ENCODE peak calls at places on chromosomes 2 and 18, in five cellular contexts. S is brain microvascular endothelial cell; A is effector memory CD4-positive, alpha-beta T cell; P is activated CD8-positive, alpha-beta memory T cell treated with anti-CD3 and anti-CD28 coated beads, Interleukin-2, amount 50 U/mL, for 48 hours; T is Right ventricle myocardium superior. V is an unnamed sample.

GRCh38 chr2:185859506-185859905 is 120.9 kb downstream of the FSIP2 start:
- DNase-seq in P (no peak), A (no peak), T (no peak), S (no peak), V (no peak)

GRCh38 chr2:174768557-174768956 is 4.3 kb upstream of the CHRNA1 start:
- DNase-seq in T (no peak), P (no peak), A (no peak), S (no peak), V (no peak)

GRCh38 chr18:22302152-22302551 is 115.6 kb downstream of the CTAGE1 start:
- DNase-seq in P (no peak), T (no peak), S (no peak), A (no peak), V (no peak)

GRCh38 chr2:205670292-205670691 is 12.0 kb upstream of the NRP2 start:
- DNase-seq in T (no peak), P (no peak), S (no peak), A (no peak), V (no peak)

GRCh38 chr2:120229341-120229740 is 6.1 kb upstream of the TMEM185B start:
- DNase-seq in T (no peak), A (no peak), P (no peak), S (no peak), V (no peak)

GRCh38 chr18:25234740-25235345 is 117.1 kb downstream of the ZNF521 start:
- DNase-seq in S (no peak), P (no peak), T (no peak), A (no peak), V (no peak)

GRCh38 chr2:180124273-180124881 is 117.3 kb upstream of the CWC22 start:
- DNase-seq in T (no peak), A (no peak), S (peak), P (no peak), V (peak)

GRCh38 chr2:120238728-120239487 is 13.7 kb upstream of the RALB start:
- DNase-seq in A (no peak), P (no peak), S (peak), T (no peak), V (no peak)

GRCh38 chr2:239834143-239834542 is 191.0 kb downstream of the NDUFA10 start:
- DNase-seq in A (no peak), P (peak), T (no peak), S (no peak), V (no peak)

GRCh38 chr2:55084631-55085030 is 34.4 kb upstream of the RTN4 start:
- DNase-seq in A (no peak), T (no peak), S (no peak), P (no peak), V (no peak)

GRCh38 chr2:37742286-37742685 is 70.8 kb upstream of the CDC42EP3 start:
- DNase-seq in T (no peak), S (no peak), P (no peak), A (no peak), V (no peak)

GRCh38 chr2:102601730-102602129 is 17.6 kb upstream of the SLC9A2 start:
- DNase-seq in A (no peak), T (no peak), P (no peak), S (no peak), V (no peak)

GRCh38 chr2:102273619-102274211 is 37.6 kb upstream of the IL1RL1 start:
- DNase-seq in A (no peak), P (no peak), T (no peak), S (peak), V (no peak)

GRCh38 chr2:18132697-18133096 is 254.2 kb downstream of the KCNS3 start:
- DNase-seq in T (no peak), S (peak), P (no peak), A (no peak), V (peak)

GRCh38 chr2:229825476-229825875 is 96.3 kb downstream of the TRIP12 start:
- DNase-seq in T (no peak), A (no peak), S (no peak), P (no peak), V (no peak)

GRCh38 chr2:121255363-121255762 is 29.6 kb downstream of the TFCP2L1 start:
- DNase-seq in T (no peak), P (no peak), S (no peak), A (no peak), V (no peak)

GRCh38 chr2:226187601-226188000 is 612.0 kb downstream of the IRS1 start:
- DNase-seq in T (no peak), P (no peak), S (peak), A (no peak), V (peak)

GRCh38 chr18:79924814-79925655 is 26.4 kb downstream of the SLC66A2 start:
- DNase-seq in P (peak), T (peak), A (no peak), S (no peak), V (no peak)

GRCh38 chr2:152548996-152549395 is 168.3 kb downstream of the PRPF40A start:
- DNase-seq in S (no peak), P (no peak), T (no peak), A (no peak), V (no peak)

GRCh38 chr2:233389601-233390125 is 35.4 kb downstream of the DGKD start:
- DNase-seq in P (no peak), A (no peak), T (no peak), S (no peak), V (no peak)

GRCh38 chr2:5672749-5673147 is 19.4 kb upstream of the SOX11 start:
- DNase-seq in P (no peak), A (no peak), S (no peak), T (no peak), V (no peak)

GRCh38 chr2:149329470-149330126 is 789 bp upstream of the LYPD6 start:
- DNase-seq in A (no peak), T (peak), S (peak), P (no peak), V (peak)

GRCh38 chr18:79458131-79458838 is 62.6 kb downstream of the NFATC1 start:
- DNase-seq in P (no peak), A (no peak), T (peak), S (peak), V (peak)

GRCh38 chr2:108536133-108536780 is 2.0 kb downstream of the LIMS1 start:
- DNase-seq in S (peak), P (no peak), T (no peak), A (no peak), V (no peak)

GRCh38 chr18:38611036-38611964 is 1045.7 kb upstream of the CELF4 start:
- DNase-seq in S (no peak), T (no peak), A (no peak), P (peak), V (no peak)

GRCh38 chr18:58408665-58409064 is 220.2 kb downstream of the ALPK2 start:
- DNase-seq in S (no peak), P (no peak), T (no peak), A (no peak), V (no peak)

GRCh38 chr2:85602476-85603234 is at the start of gene TMEM150A:
- DNase-seq in P (peak), S (peak), T (peak), A (peak), V (no peak)

GRCh38 chr2:198371902-198372611 is 567.7 kb downstream of the PLCL1 start:
- DNase-seq in A (no peak), P (no peak), T (no peak), S (no peak), V (no peak)

GRCh38 chr2:232013701-232014353 is 52.3 kb downstream of the DIS3L2 start:
- DNase-seq in S (peak), A (no peak), T (no peak), P (no peak), V (peak)

GRCh38 chr2:166173263-166173662 is 45.4 kb upstream of the SCN1A start:
- DNase-seq in P (no peak), T (no peak), S (no peak), A (no peak), V (no peak)

GRCh38 chr2:99735753-99736152 is 245.9 kb upstream of the REV1 start:
- DNase-seq in T (no peak), P (no peak), A (no peak), S (no peak), V (no peak)

GRCh38 chr2:9382604-9383235 is 40.6 kb downstream of the ITGB1BP1 start:
- DNase-seq in P (no peak), A (no peak), S (peak), T (no peak), V (no peak)